ENCODE peak calls at places on chromosomes 5 and 9, in four cellular contexts. Y is adrenal gland, K is HepG2, T is sigmoid colon. V is an unnamed sample.

GRCh38 chr5:156956321-156956720 is 6.7 kb downstream of the TIMD4 start:
- DNase-seq in Y (no peak), K (no peak), T (no peak), V (no peak)

GRCh38 chr5:143985832-143986485 is 174.0 kb downstream of the HMHB1 start:
- DNase-seq in Y (no peak), K (no peak), T (no peak), V (peak; percentile 16)

GRCh38 chr5:73825736-73826135 is 199.7 kb downstream of the ARHGEF28 start:
- DNase-seq in Y (no peak), K (no peak), T (no peak), V (no peak)

GRCh38 chr9:97853844-97854695 is 1.0 kb downstream of the FOXE1 start:
- DNase-seq in Y (no peak), K (no peak), T (no peak), V (no peak)

GRCh38 chr5:180135128-180135955 is 63.8 kb upstream of the RNF130 start:
- DNase-seq in Y (no peak), K (no peak), T (peak; percentile 53), V (no peak)

GRCh38 chr9:19146441-19146840 is 19.1 kb upstream of the PLIN2 start:
- DNase-seq in Y (no peak), K (no peak), T (no peak), V (no peak)

GRCh38 chr9:83403864-83404263 is 134.3 kb downstream of the FRMD3 start:
- DNase-seq in Y (no peak), K (no peak), T (no peak), V (no peak)

GRCh38 chr5:143664623-143665022 is 147.3 kb upstream of the HMHB1 start:
- DNase-seq in Y (no peak), K (no peak), T (no peak), V (no peak)

GRCh38 chr5:120779674-120780073 is 315.6 kb downstream of the PRR16 start:
- DNase-seq in Y (no peak), K (no peak), T (no peak), V (no peak)

GRCh38 chr5:82406200-82406773 is 128.1 kb upstream of the RPS23 start:
- DNase-seq in Y (peak; percentile 31), K (no peak), T (no peak), V (no peak)

GRCh38 chr5:35863159-35863558 is 6.5 kb downstream of the IL7R start:
- DNase-seq in Y (no peak), K (no peak), T (no peak), V (no peak)

GRCh38 chr5:58380655-58381054 is 79.2 kb downstream of the PLK2 start:
- DNase-seq in Y (no peak), K (no peak), T (no peak), V (no peak)

GRCh38 chr5:67648201-67648671 is 451.6 kb upstream of the CD180 start:
- DNase-seq in Y (peak; percentile 30), K (no peak), T (peak; percentile 98), V (peak; percentile 63)

GRCh38 chr9:109887079-109887478 is 107.1 kb downstream of the PALM2AKAP2 start:
- DNase-seq in Y (no peak), K (no peak), T (no peak), V (no peak)

GRCh38 chr5:577800-578199 is 34.3 kb upstream of the CEP72 start:
- DNase-seq in Y (no peak), K (no peak), T (no peak), V (no peak)

GRCh38 chr5:132090107-132090506 is 16.5 kb downstream of the CSF2 start:
- DNase-seq in Y (no peak), K (no peak), T (no peak), V (no peak)

GRCh38 chr5:76601470-76601869 is 21.7 kb downstream of the F2RL2 start:
- DNase-seq in Y (peak; percentile 27), K (peak; percentile 52), T (no peak), V (no peak)

GRCh38 chr9:97547098-97547829 is 45.8 kb downstream of the TMOD1 start:
- DNase-seq in Y (no peak), K (no peak), T (no peak), V (no peak)

GRCh38 chr9:134519403-134520070 is 122.1 kb upstream of the COL5A1 start:
- DNase-seq in Y (no peak), K (no peak), T (no peak), V (no peak)

GRCh38 chr5:107672212-107673105 is 1.7 kb upstream of the EFNA5 start:
- DNase-seq in Y (peak; percentile 75), K (peak; percentile 15), T (peak; percentile 93), V (peak; percentile 88)

GRCh38 chr5:9555961-9556360 is 10.1 kb upstream of the SEMA5A start:
- DNase-seq in Y (no peak), K (no peak), T (no peak), V (no peak)

GRCh38 chr9:21432640-21433425 is 7.4 kb upstream of the IFNA1 start:
- DNase-seq in Y (no peak), K (no peak), T (no peak), V (no peak)

GRCh38 chr9:21440139-21440538 is at the start of gene IFNA1:
- DNase-seq in Y (no peak), K (no peak), T (no peak), V (no peak)

GRCh38 chr9:21434202-21435014 is 5.8 kb upstream of the IFNA1 start:
- DNase-seq in Y (peak; percentile 37), K (peak; percentile 52), T (no peak), V (peak; percentile 28)
- TF ChIP-seq CTCF in Y (peak; percentile 11), K (peak; percentile 44), T (peak; percentile 10), V (no peak)

GRCh38 chr5:33438996-33439395 is 1.8 kb upstream of the TARS1 start:
- DNase-seq in Y (no peak), K (no peak), T (no peak), V (no peak)

GRCh38 chr5:33439905-33440481 is 772 bp upstream of the TARS1 start:
- DNase-seq in Y (no peak), K (peak; percentile 8), T (no peak), V (no peak)

GRCh38 chr5:33444542-33444941 is 3.8 kb downstream of the TARS1 start:
- DNase-seq in Y (no peak), K (no peak), T (no peak), V (no peak)

GRCh38 chr5:33441241-33441844 is 578 bp downstream of the TARS1 start:
- DNase-seq in Y (peak; percentile 23), K (peak; percentile 70), T (no peak), V (peak; percentile 24)

GRCh38 chr5:33440482-33441240 is at the start of gene TARS1:
- DNase-seq in Y (peak; percentile 99), K (peak; percentile 100), T (peak; percentile 100), V (peak; percentile 99)
- TF ChIP-seq POLR2A in Y (peak; percentile 90), K (peak; percentile 83), T (peak; percentile 83), V (peak; percentile 78)

DNA sequence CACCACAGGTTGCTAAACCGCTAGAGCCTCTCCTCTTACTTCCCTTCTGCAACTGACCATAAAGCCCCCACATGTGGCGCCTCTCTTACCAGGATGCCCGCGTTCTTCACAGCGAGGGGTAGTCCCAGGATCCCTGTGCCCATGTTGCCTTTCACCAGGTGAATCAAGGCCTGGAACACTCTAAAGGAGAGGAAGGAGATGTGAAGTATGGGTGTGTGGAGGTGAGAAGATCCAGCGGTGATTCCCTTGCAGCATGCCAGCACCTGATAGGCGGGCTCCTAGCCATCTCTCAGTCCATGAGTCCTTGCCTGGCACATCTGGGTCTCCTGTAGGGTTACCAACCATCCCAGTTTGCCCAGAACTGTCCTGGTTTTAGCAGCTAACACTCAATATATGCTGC is 3.3 kb downstream of the SLC36A2 start:
- DNase-seq in Y (no peak), K (no peak), T (no peak), V (no peak)
- H3K27me3 ChIP-seq in Y (peaks cover 9% of the 10 kb centered on the region), K (peaks cover 8% of the 10 kb centered on the region), T (no peaks in the 10 kb centered on the region), V (peaks cover 16% of the 10 kb centered on the region)

DNA sequence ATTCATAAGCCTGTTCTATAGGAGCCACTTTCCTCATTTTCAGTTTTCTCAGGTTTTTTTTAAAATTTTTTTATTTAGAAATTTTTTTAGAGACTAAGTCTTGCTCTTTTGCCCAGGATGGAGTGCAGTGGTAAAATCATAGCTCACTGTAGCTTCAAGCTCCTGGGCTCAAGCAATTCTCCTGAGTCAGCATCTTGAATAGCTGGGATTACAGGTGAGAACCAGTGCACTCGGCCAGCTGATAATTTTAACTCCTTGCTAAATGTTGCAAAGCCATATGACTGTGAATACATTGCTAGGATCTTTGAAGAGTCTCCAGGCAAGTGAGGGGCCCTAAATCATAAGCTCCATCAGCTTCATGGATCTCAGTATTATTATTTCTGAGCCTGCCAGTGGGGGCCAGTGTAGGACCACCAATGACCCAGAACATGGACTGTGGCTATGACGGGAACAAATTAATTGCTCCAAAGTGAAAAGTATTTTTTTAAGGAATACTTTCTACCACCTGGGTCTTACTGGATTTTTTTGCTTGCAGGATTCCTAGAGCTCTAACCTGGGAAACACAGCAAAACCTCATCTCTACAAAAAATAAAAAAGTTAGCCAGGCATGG is 5.7 kb upstream of the GAPVD1 start:
- DNase-seq in Y (no peak), K (peak; percentile 35), T (no peak), V (no peak)
- TF ChIP-seq CTCF in Y (peak; percentile 35), K (peak; percentile 77), T (no peak), V (no peak)

V was measured in transverse colon.